ENCODE peak calls at places on chromosome 4, in ten cellular contexts. G is frontal cortex; N is activated CD4-positive, alpha-beta T cell treated with anti-CD3 and anti-CD28 coated beads, Interleukin-2, amount 10 ng/mL, durations not matched to agents 7 days and 5 days; U is NCI-H1436; P is NCI-H2081; B is stimulated activated CD8-positive, alpha-beta memory T cell treated with anti-CD3 and anti-CD28 coated beads, Interleukin-4, amount 100 ng/mL, for 48 hours; M is germinal center; Z is psoas muscle; J is cardiac muscle cell; T is adipocyte. O is an unnamed sample.
A peak's percentile ranks its signal among the peaks of the same experiment; 100 is the strongest.

GRCh38 chr4:836781-837301 is 10.9 kb upstream of the CPLX1 start:
- DNase-seq in G (no peak), N (no peak), U (no peak), P (no peak), B (no peak), M (no peak), Z (peak; percentile 21), J (no peak), T (no peak), O (no peak)

GRCh38 chr4:98648602-98649001 is 9.8 kb downstream of the TSPAN5 start:
- DNase-seq in G (no peak), N (no peak), U (no peak), P (no peak), B (no peak), M (no peak), Z (no peak), J (no peak), T (no peak), O (no peak)

GRCh38 chr4:14524236-14524635 is 478.0 kb upstream of the CPEB2 start:
- DNase-seq in G (no peak), N (no peak), U (no peak), P (no peak), B (no peak), M (no peak), Z (no peak), J (no peak), T (no peak), O (no peak)

GRCh38 chr4:24704152-24704551 is 91.2 kb upstream of the SOD3 start:
- DNase-seq in G (no peak), N (no peak), U (no peak), P (no peak), B (no peak), M (no peak), Z (no peak), J (no peak), T (no peak), O (no peak)

GRCh38 chr4:84678976-84679744 is 96.2 kb downstream of the CDS1 start:
- DNase-seq in G (no peak), N (no peak), U (no peak), P (no peak), B (no peak), M (no peak), Z (peak; percentile 43), J (no peak), T (no peak), O (no peak)

GRCh38 chr4:169158046-169158445 is 112.7 kb downstream of the SH3RF1 start:
- DNase-seq in G (no peak), N (no peak), U (no peak), P (no peak), B (no peak), M (no peak), Z (no peak), J (no peak), T (no peak), O (no peak)

GRCh38 chr4:144861471-144861870 is 215.5 kb downstream of the HHIP start:
- DNase-seq in G (no peak), N (no peak), U (no peak), P (no peak), B (no peak), M (no peak), Z (no peak), J (no peak), T (no peak), O (no peak)

GRCh38 chr4:172813359-172813923 is 355.2 kb upstream of the GALNT7 start:
- DNase-seq in G (no peak), N (no peak), U (no peak), P (no peak), B (no peak), M (no peak), Z (no peak), J (no peak), T (no peak), O (no peak)